ENCODE peak calls at places on chromosome 14, in four cellular contexts. O, E, P and S are unnamed samples.

GRCh38 chr14:69694730-69695663 is 71.9 kb upstream of the SRSF5 start:
- DNase-seq in O (no peak), E (peak), P (peak), S (no peak)

GRCh38 chr14:28494196-28494595 is 272.4 kb upstream of the FOXG1 start:
- DNase-seq in O (no peak), E (no peak), P (no peak), S (peak)

GRCh38 chr14:92513966-92514843 is 624 bp downstream of the RIN3 start:
- DNase-seq in O (no peak), E (peak), P (no peak), S (peak)

GRCh38 chr14:55800443-55800842 is 220.4 kb downstream of the KTN1 start:
- DNase-seq in O (no peak), E (no peak), P (no peak), S (no peak)

GRCh38 chr14:48563465-48563864 is 888.1 kb upstream of the MDGA2 start:
- DNase-seq in O (no peak), E (no peak), P (no peak), S (no peak)

GRCh38 chr14:55749201-55749812 is 169.3 kb downstream of the KTN1 start:
- DNase-seq in O (no peak), E (no peak), P (no peak), S (peak)

GRCh38 chr14:92600318-92601053 is 86.9 kb downstream of the RIN3 start:
- DNase-seq in O (no peak), E (no peak), P (no peak), S (peak)

GRCh38 chr14:57091030-57091608 is 177.6 kb downstream of the EXOC5 start:
- DNase-seq in O (no peak), E (no peak), P (no peak), S (no peak)

GRCh38 chr14:51260225-51260624 is 20.2 kb downstream of the TMX1 start:
- DNase-seq in O (no peak), E (no peak), P (no peak), S (no peak)

GRCh38 chr14:70919774-70920173 is 12.5 kb downstream of the PCNX1 start:
- DNase-seq in O (no peak), E (peak), P (no peak), S (peak)

GRCh38 chr14:39430762-39431415 is 1.3 kb downstream of the FBXO33 start:
- DNase-seq in O (no peak), E (peak), P (no peak), S (peak)

GRCh38 chr14:93054876-93055275 is 60.8 kb downstream of the ITPK1 start:
- DNase-seq in O (no peak), E (no peak), P (no peak), S (no peak)

GRCh38 chr14:42047421-42048045 is 440.9 kb downstream of the LRFN5 start:
- DNase-seq in O (no peak), E (no peak), P (no peak), S (peak)

GRCh38 chr14:65469903-65470302 is 57.4 kb downstream of the FUT8 start:
- DNase-seq in O (no peak), E (no peak), P (no peak), S (no peak)

GRCh38 chr14:60653709-60654161 is 4.5 kb upstream of the SIX1 start:
- DNase-seq in O (no peak), E (no peak), P (no peak), S (no peak)

GRCh38 chr14:60656755-60657608 is 7.7 kb upstream of the SIX1 start:
- DNase-seq in O (peak), E (peak), P (peak), S (peak)

GRCh38 chr14:60655898-60656754 is 6.8 kb upstream of the SIX1 start:
- DNase-seq in O (no peak), E (no peak), P (no peak), S (no peak)

GRCh38 chr14:60654303-60654925 is 5.1 kb upstream of the SIX1 start:
- DNase-seq in O (no peak), E (no peak), P (no peak), S (peak)

DNA sequence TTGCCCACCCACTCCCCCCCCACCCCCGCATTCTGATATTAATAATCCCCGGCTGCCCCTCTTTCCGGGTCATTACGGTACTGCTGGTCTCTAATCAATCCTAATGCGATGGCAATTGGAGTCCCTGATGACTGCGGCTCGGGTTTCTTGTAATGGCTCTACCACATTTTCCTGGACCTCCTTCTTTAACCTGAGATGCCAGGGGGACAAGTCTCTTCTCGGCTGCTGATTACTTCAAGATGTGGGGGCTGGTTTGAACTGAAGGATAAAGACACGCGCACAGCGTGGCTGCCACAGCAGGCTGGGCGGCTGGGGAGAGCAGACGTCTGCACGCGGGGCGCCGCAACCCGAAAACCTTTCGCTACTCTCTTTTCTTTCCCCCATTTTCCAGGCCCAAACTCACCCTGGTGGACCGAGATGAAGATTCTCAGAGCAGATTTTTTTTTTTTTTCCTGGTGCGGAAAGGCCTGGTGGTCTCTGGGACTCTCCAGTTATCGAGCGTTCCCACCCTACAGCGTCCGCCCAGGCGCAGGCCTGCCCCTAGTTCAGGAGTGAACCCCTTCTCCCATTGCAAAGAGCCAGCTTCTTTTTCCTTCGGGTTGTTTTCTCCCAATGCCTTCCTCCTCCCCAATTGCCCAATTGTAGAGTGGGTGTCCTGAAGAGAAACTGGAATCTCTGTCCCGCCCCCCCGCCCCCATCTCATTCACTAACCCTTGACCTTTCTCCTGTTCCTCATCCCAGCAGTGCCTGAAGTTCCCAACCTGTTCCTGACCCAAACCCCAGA is 6.0 kb upstream of the SIX1 start:
- DNase-seq in O (no peak), E (no peak), P (no peak), S (no peak)
- H3K4me3 ChIP-seq in O (no peak), E (no peak), P (no peak), S (no peak)

DNA sequence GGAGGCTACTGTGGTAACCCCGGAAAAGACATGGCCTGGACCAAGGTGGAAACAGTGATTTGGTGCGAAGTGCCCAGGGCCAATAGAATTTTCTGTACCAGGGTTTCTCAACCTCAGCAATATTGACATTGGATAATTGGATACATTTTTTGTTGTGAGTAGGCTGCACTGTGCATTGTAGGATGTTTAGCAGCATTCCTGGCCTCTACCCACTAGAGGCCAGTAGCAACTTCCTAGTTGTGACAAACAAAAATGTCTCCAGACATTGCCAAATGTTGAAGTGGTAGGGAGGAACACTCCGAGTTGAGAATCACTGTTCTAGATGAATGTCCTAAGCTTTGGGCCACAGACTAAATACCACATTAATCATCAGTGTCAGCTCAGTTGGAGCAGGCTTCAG is 6.2 kb upstream of the CGRRF1 start:
- DNase-seq in O (no peak), E (peak), P (no peak), S (peak)
- TF ChIP-seq CTCF in O (no peak), E (peak), P (no peak), S (peak)

GRCh38 chr14:67526676-67527459 is 6.2 kb upstream of the PLEKHH1 start:
- DNase-seq in O (no peak), E (peak), P (peak), S (peak)

GRCh38 chr14:67525389-67525788 is 7.7 kb upstream of the PLEKHH1 start:
- DNase-seq in O (no peak), E (no peak), P (no peak), S (no peak)

GRCh38 chr14:67527756-67528155 is 5.3 kb upstream of the PLEKHH1 start:
- DNase-seq in O (no peak), E (no peak), P (no peak), S (no peak)

GRCh38 chr14:67524152-67524963 is 8.7 kb upstream of the PLEKHH1 start:
- DNase-seq in O (no peak), E (no peak), P (no peak), S (peak)

DNA sequence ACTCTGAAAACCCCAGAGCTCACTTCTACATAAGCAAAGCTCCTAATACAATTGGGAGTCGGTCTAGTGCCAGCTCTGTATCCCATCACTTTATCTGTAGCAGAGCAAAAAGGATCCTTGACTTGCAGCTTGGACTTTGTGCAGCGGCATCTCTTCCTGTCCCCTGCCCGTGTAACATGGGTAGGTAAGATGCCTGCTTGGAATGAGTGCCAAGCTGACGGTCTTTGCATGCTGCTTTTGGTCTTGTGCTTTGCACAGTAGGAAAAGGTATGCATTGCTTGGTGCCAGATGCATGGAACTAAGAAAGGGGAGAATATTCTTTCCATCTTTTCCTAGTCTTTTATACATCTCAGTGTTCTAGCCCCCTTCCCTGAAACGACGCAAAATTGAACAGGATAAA is 6.9 kb upstream of the PLEKHH1 start:
- DNase-seq in O (no peak), E (no peak), P (no peak), S (no peak)
- H3K4me3 ChIP-seq in O (no peak), E (no peak), P (no peak), S (no peak)

GRCh38 chr14:81170829-81171195 is 49.9 kb downstream of the GTF2A1 start:
- DNase-seq in O (no peak), E (no peak), P (no peak), S (no peak)
- TF ChIP-seq CTCF in O (no peak), E (no peak), P (no peak), S (no peak)